ENCODE peak calls at places on chromosomes 4 and X, in seven cellular contexts. A is fibroblast of lung, R is keratinocyte, O is SK-N-SH, S is GM23248, I is NT2/D1, X is mesenchymal stem cell. H is an unnamed sample.
A peak's percentile ranks its signal among the peaks of the same experiment; 100 is the strongest.

GRCh38 chr4:40728341-40728740 is 21.4 kb upstream of the NSUN7 start:
- DNase-seq in A (no peak), R (no peak), O (no peak), S (no peak), I (no peak), X (no peak), H (no peak)

GRCh38 chr4:86038037-86038436 is 321.8 kb downstream of the MAPK10 start:
- DNase-seq in A (no peak), R (no peak), O (no peak), S (no peak), I (no peak), X (no peak), H (no peak)

GRCh38 chr4:169416997-169417396 is 146.2 kb upstream of the SH3RF1 start:
- DNase-seq in A (peak; percentile 72), R (no peak), O (no peak), S (no peak), I (no peak), X (peak; percentile 13), H (no peak)

GRCh38 chr4:127868196-127868595 is 12.5 kb upstream of the PLK4 start:
- DNase-seq in A (peak; percentile 22), R (no peak), O (no peak), S (peak; percentile 21), I (no peak), X (peak; percentile 73), H (no peak)

GRCh38 chrX:253451-254297 is 27.5 kb upstream of the PLCXD1 start:
- DNase-seq in A (no peak), R (no peak), O (no peak), S (no peak), I (no peak), X (no peak), H (no peak)

GRCh38 chr4:129218355-129218754 is 122.4 kb downstream of the C4orf33 start:
- DNase-seq in A (peak; percentile 5), R (no peak), O (no peak), S (peak; percentile 14), I (no peak), X (peak; percentile 31), H (peak; percentile 24)

GRCh38 chrX:49041683-49042529 is 1.3 kb downstream of the TFE3 start:
- DNase-seq in A (peak; percentile 69), R (no peak), O (peak; percentile 29), S (peak; percentile 55), I (no peak), X (peak; percentile 68), H (no peak)

GRCh38 chrX:54561622-54562021 is 31.6 kb downstream of the GNL3L start:
- DNase-seq in A (no peak), R (no peak), O (no peak), S (no peak), I (no peak), X (no peak), H (no peak)

GRCh38 chrX:53186363-53186762 is 38.6 kb downstream of the KDM5C start:
- DNase-seq in A (peak; percentile 70), R (peak; percentile 83), O (no peak), S (peak; percentile 64), I (no peak), X (no peak), H (no peak)

GRCh38 chrX:150569155-150569477 is 695 bp downstream of the MTM1 start:
- DNase-seq in A (no peak), R (no peak), O (no peak), S (peak; percentile 68), I (no peak), X (no peak), H (no peak)

GRCh38 chrX:125262836-125263235 is 56.8 kb upstream of the TEX13C start:
- DNase-seq in A (no peak), R (no peak), O (no peak), S (no peak), I (no peak), X (no peak), H (no peak)

GRCh38 chrX:2500091-2500680 is 590 bp downstream of the DHRSX start:
- DNase-seq in A (peak; percentile 66), R (no peak), O (peak; percentile 84), S (peak; percentile 89), I (no peak), X (peak; percentile 78), H (peak; percentile 45)

GRCh38 chrX:9785944-9786741 is at the start of gene SHROOM2:
- DNase-seq in A (no peak), R (no peak), O (peak; percentile 72), S (peak; percentile 12), I (no peak), X (peak; percentile 25), H (peak; percentile 24)

GRCh38 chr4:80705311-80705710 is 325.2 kb upstream of the BMP3 start:
- DNase-seq in A (peak; percentile 37), R (no peak), O (no peak), S (peak; percentile 2), I (no peak), X (no peak), H (no peak)

GRCh38 chr4:111641813-111642579 is 503.3 kb upstream of the FAM241A start:
- DNase-seq in A (peak; percentile 81), R (peak; percentile 49), O (peak; percentile 52), S (peak; percentile 95), I (peak; percentile 75), X (peak; percentile 92), H (peak; percentile 48)

GRCh38 chr4:3366893-3367775 is 74.3 kb downstream of the RGS12 start:
- DNase-seq in A (no peak), R (no peak), O (peak; percentile 41), S (no peak), I (no peak), X (no peak), H (no peak)

GRCh38 chr4:3367866-3368265 is 73.9 kb upstream of the HGFAC start:
- DNase-seq in A (no peak), R (no peak), O (no peak), S (no peak), I (no peak), X (no peak), H (no peak)

GRCh38 chr4:3369781-3370660 is 71.7 kb upstream of the HGFAC start:
- DNase-seq in A (peak; percentile 92), R (no peak), O (peak; percentile 69), S (peak; percentile 96), I (peak; percentile 66), X (peak; percentile 97), H (no peak)

GRCh38 chr4:3368841-3369760 is 72.7 kb upstream of the HGFAC start:
- DNase-seq in A (peak; percentile 19), R (no peak), O (peak; percentile 62), S (no peak), I (no peak), X (peak; percentile 18), H (no peak)

GRCh38 chr4:3368334-3368733 is 73.4 kb upstream of the HGFAC start:
- DNase-seq in A (no peak), R (no peak), O (no peak), S (no peak), I (no peak), X (no peak), H (no peak)
- H3K9ac ChIP-seq in A (no peak overlapping the region), R (no peak overlapping the region), O (no peak overlapping the region), S (no peak overlapping the region), I (no peak overlapping the region), X (no peak overlapping the region), H (no peak overlapping the region)

GRCh38 chr4:177297781-177298391 is 11.8 kb upstream of the NEIL3 start:
- DNase-seq in A (no peak), R (no peak), O (no peak), S (no peak), I (no peak), X (no peak), H (no peak)

GRCh38 chr4:177302371-177303100 is 7.1 kb upstream of the NEIL3 start:
- DNase-seq in A (peak; percentile 61), R (no peak), O (no peak), S (peak; percentile 39), I (no peak), X (no peak), H (no peak)

GRCh38 chr4:177301127-177301639 is 8.5 kb upstream of the NEIL3 start:
- DNase-seq in A (no peak), R (no peak), O (no peak), S (no peak), I (no peak), X (no peak), H (no peak)
- H3K9ac ChIP-seq in A (no peak overlapping the region), R (no peak overlapping the region), O (no peak overlapping the region), S (no peak overlapping the region), I (no peak overlapping the region), X (no peak overlapping the region), H (no peak overlapping the region)

DNA sequence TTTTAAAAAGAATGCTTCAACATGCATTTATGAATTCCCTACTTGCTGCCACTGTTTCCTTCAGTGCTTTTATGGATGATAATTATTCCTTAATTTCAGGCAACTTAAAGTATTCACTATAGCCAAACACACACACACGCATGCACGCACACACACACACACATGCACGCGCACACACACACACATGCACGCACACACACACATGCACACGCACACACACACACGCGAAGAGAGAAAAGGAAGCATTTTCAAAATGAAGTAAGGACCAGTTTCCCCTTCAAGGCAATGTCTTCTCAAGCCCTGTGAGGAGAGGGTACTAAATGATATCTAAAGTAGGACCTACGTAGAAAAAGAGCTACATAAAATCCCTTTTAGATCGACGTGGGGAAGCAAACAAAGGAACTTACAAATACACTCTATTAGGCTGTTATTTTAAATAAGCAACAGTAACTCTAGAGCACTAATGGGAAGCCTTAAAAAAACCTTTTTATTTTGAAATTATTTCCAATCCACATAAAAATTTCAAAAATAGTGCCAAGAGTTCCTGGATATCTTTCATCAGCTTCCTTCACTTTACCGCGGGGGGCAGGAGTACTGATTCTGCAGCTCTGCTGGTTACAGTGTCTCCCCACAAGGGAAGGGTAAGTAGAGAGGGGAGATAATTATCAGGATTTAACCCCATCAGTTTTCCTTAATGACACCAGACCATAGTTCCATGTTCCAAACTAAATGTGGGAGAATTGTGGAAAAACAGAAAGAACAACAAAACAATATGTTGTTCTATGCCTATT is 13.7 kb downstream of the IRF2 start:
- DNase-seq in A (no peak), R (no peak), O (peak; percentile 68), S (no peak), I (no peak), X (no peak), H (no peak)
- H3K9ac ChIP-seq in A (no peak overlapping the region), R (no peak overlapping the region), O (no peak overlapping the region), S (no peak overlapping the region), I (no peak overlapping the region), X (peak overlapping the region; percentile 7), H (no peak overlapping the region)

DNA sequence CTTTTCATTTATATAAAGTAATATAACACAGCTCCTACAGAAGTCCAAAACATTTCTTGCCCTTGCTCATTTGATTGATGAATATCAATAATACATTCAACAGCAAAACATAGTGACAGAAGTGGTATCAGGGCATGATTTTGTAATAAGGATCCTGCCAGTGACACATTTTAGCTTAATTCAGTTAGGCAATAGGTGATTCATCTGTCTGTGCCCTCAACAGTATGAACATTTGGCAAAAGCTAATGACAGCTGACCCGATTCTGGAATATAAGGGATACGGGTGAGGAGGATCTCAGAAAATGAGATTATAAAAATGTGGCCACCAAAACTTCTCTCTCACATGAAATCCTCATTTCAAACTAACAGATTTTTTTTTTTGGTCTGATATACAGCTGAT is 294.0 kb downstream of the CAMK2D start:
- DNase-seq in A (peak; percentile 75), R (no peak), O (no peak), S (peak; percentile 93), I (no peak), X (peak; percentile 86), H (no peak)
- H3K9ac ChIP-seq in A (peak overlapping the region; percentile 44), R (peak overlapping the region; percentile 77), O (peak overlapping the region; percentile 58), S (peak overlapping the region; percentile 91), I (no peak overlapping the region), X (peak overlapping the region; percentile 96), H (no peak overlapping the region)

GRCh38 chr4:73979407-73979806 is 2.4 kb downstream of the PF4 start:
- DNase-seq in A (no peak), R (no peak), O (no peak), S (no peak), I (no peak), X (no peak), H (no peak)
- H3K9ac ChIP-seq in A (no peak overlapping the region), R (no peak overlapping the region), O (no peak overlapping the region), S (no peak overlapping the region), I (no peak overlapping the region), X (no peak overlapping the region), H (no peak overlapping the region)

H was measured in colonic mucosa.